ENCODE peak calls at places on chromosomes 2 and 18, in eight cellular contexts. One of them, this sample, is unnamed.

GRCh38 chr2:75846683-75847190 is 136.0 kb upstream of the GCFC2 start:
- DNase-seq in Panc1: no peak
- DNase-seq in psoas muscle: no peak
- DNase-seq in suprapubic skin: no peak
- DNase-seq in endothelial cell: no peak
- DNase-seq in HL-60: no peak
- DNase-seq in retinal pigment epithelial cell: no peak
- DNase-seq in GM10248: no peak
- DNase-seq in this sample: no peak

GRCh38 chr2:9336209-9336533 is 87.2 kb downstream of the ITGB1BP1 start:
- DNase-seq in GM10248: peak; percentile 17
- DNase-seq in psoas muscle: no peak
- DNase-seq in Panc1: no peak
- DNase-seq in endothelial cell: no peak
- DNase-seq in retinal pigment epithelial cell: no peak
- DNase-seq in suprapubic skin: no peak
- DNase-seq in HL-60: no peak
- DNase-seq in this sample: peak; percentile 22

GRCh38 chr2:12754643-12755042 is 37.9 kb downstream of the TRIB2 start:
- DNase-seq in HL-60: no peak
- DNase-seq in GM10248: no peak
- DNase-seq in endothelial cell: no peak
- DNase-seq in retinal pigment epithelial cell: no peak
- DNase-seq in suprapubic skin: no peak
- DNase-seq in Panc1: no peak
- DNase-seq in psoas muscle: no peak
- DNase-seq in this sample: no peak

GRCh38 chr2:222859786-222860726 is 780 bp upstream of the ACSL3 start:
- DNase-seq in psoas muscle: peak; percentile 71
- DNase-seq in endothelial cell: peak; percentile 31
- DNase-seq in suprapubic skin: peak; percentile 79
- DNase-seq in GM10248: no peak
- DNase-seq in HL-60: no peak
- DNase-seq in Panc1: no peak
- DNase-seq in retinal pigment epithelial cell: peak; percentile 46
- DNase-seq in this sample: no peak

GRCh38 chr18:49089049-49089448 is 138.3 kb upstream of the SMAD7 start:
- DNase-seq in GM10248: no peak
- DNase-seq in suprapubic skin: no peak
- DNase-seq in endothelial cell: no peak
- DNase-seq in psoas muscle: no peak
- DNase-seq in retinal pigment epithelial cell: no peak
- DNase-seq in HL-60: no peak
- DNase-seq in Panc1: no peak
- DNase-seq in this sample: no peak

GRCh38 chr2:181962142-181962541 is 23.5 kb upstream of the PPP1R1C start:
- DNase-seq in retinal pigment epithelial cell: no peak
- DNase-seq in suprapubic skin: no peak
- DNase-seq in Panc1: no peak
- DNase-seq in HL-60: no peak
- DNase-seq in endothelial cell: no peak
- DNase-seq in psoas muscle: no peak
- DNase-seq in GM10248: no peak
- DNase-seq in this sample: no peak

GRCh38 chr2:127454595-127455565 is 36.7 kb downstream of the PROC start:
- DNase-seq in HL-60: no peak
- DNase-seq in GM10248: no peak
- DNase-seq in endothelial cell: no peak
- DNase-seq in Panc1: no peak
- DNase-seq in psoas muscle: no peak
- DNase-seq in suprapubic skin: no peak
- DNase-seq in retinal pigment epithelial cell: peak; percentile 74
- DNase-seq in this sample: no peak

GRCh38 chr2:220891405-220891804 is 680.7 kb downstream of the EPHA4 start:
- DNase-seq in Panc1: peak; percentile 47
- DNase-seq in psoas muscle: no peak
- DNase-seq in HL-60: no peak
- DNase-seq in GM10248: no peak
- DNase-seq in retinal pigment epithelial cell: peak; percentile 89
- DNase-seq in endothelial cell: no peak
- DNase-seq in suprapubic skin: no peak
- DNase-seq in this sample: no peak

GRCh38 chr18:2857491-2858063 is 10.8 kb downstream of the EMILIN2 start:
- DNase-seq in Panc1: no peak
- DNase-seq in retinal pigment epithelial cell: no peak
- DNase-seq in HL-60: peak; percentile 76
- DNase-seq in suprapubic skin: peak; percentile 94
- DNase-seq in GM10248: no peak
- DNase-seq in endothelial cell: no peak
- DNase-seq in psoas muscle: peak; percentile 90
- DNase-seq in this sample: no peak

GRCh38 chr2:99462084-99462483 is 27.7 kb downstream of the REV1 start:
- DNase-seq in endothelial cell: no peak
- DNase-seq in suprapubic skin: no peak
- DNase-seq in HL-60: no peak
- DNase-seq in Panc1: no peak
- DNase-seq in retinal pigment epithelial cell: no peak
- DNase-seq in psoas muscle: no peak
- DNase-seq in GM10248: no peak
- DNase-seq in this sample: no peak

GRCh38 chr2:177633111-177633510 is 240.5 kb downstream of the AGPS start:
- DNase-seq in suprapubic skin: no peak
- DNase-seq in GM10248: no peak
- DNase-seq in retinal pigment epithelial cell: no peak
- DNase-seq in Panc1: no peak
- DNase-seq in endothelial cell: no peak
- DNase-seq in HL-60: no peak
- DNase-seq in psoas muscle: no peak
- DNase-seq in this sample: no peak

GRCh38 chr2:166388488-166389070 is 12.8 kb upstream of the SCN9A start:
- DNase-seq in HL-60: no peak
- DNase-seq in endothelial cell: peak; percentile 36
- DNase-seq in suprapubic skin: no peak
- DNase-seq in retinal pigment epithelial cell: no peak
- DNase-seq in Panc1: no peak
- DNase-seq in psoas muscle: no peak
- DNase-seq in GM10248: no peak
- DNase-seq in this sample: no peak

GRCh38 chr2:199488772-199489400 is 31.1 kb upstream of the SATB2 start:
- DNase-seq in suprapubic skin: no peak
- DNase-seq in endothelial cell: peak; percentile 83
- DNase-seq in GM10248: peak; percentile 67
- DNase-seq in psoas muscle: peak; percentile 57
- DNase-seq in Panc1: no peak
- DNase-seq in retinal pigment epithelial cell: peak; percentile 5
- DNase-seq in HL-60: peak; percentile 20
- DNase-seq in this sample: peak; percentile 65

GRCh38 chr2:53445376-53446072 is 322.1 kb upstream of the CHAC2 start:
- DNase-seq in suprapubic skin: no peak
- DNase-seq in endothelial cell: no peak
- DNase-seq in GM10248: no peak
- DNase-seq in Panc1: no peak
- DNase-seq in retinal pigment epithelial cell: no peak
- DNase-seq in HL-60: no peak
- DNase-seq in psoas muscle: no peak
- DNase-seq in this sample: no peak

GRCh38 chr18:13375302-13376255 is 157.0 kb downstream of the LDLRAD4 start:
- DNase-seq in suprapubic skin: peak; percentile 88
- DNase-seq in retinal pigment epithelial cell: peak; percentile 63
- DNase-seq in GM10248: peak; percentile 84
- DNase-seq in HL-60: no peak
- DNase-seq in endothelial cell: no peak
- DNase-seq in Panc1: peak; percentile 5
- DNase-seq in psoas muscle: peak; percentile 84
- DNase-seq in this sample: peak; percentile 88

GRCh38 chr2:2901384-2902345 is 476.0 kb downstream of the EIPR1 start:
- DNase-seq in HL-60: no peak
- DNase-seq in retinal pigment epithelial cell: no peak
- DNase-seq in psoas muscle: no peak
- DNase-seq in Panc1: no peak
- DNase-seq in GM10248: peak; percentile 69
- DNase-seq in endothelial cell: no peak
- DNase-seq in suprapubic skin: no peak
- DNase-seq in this sample: peak; percentile 69

GRCh38 chr2:80329491-80329890 is 24.9 kb upstream of the LRRTM1 start:
- DNase-seq in GM10248: no peak
- DNase-seq in Panc1: no peak
- DNase-seq in psoas muscle: no peak
- DNase-seq in endothelial cell: no peak
- DNase-seq in HL-60: no peak
- DNase-seq in retinal pigment epithelial cell: no peak
- DNase-seq in suprapubic skin: no peak
- DNase-seq in this sample: no peak

DNA sequence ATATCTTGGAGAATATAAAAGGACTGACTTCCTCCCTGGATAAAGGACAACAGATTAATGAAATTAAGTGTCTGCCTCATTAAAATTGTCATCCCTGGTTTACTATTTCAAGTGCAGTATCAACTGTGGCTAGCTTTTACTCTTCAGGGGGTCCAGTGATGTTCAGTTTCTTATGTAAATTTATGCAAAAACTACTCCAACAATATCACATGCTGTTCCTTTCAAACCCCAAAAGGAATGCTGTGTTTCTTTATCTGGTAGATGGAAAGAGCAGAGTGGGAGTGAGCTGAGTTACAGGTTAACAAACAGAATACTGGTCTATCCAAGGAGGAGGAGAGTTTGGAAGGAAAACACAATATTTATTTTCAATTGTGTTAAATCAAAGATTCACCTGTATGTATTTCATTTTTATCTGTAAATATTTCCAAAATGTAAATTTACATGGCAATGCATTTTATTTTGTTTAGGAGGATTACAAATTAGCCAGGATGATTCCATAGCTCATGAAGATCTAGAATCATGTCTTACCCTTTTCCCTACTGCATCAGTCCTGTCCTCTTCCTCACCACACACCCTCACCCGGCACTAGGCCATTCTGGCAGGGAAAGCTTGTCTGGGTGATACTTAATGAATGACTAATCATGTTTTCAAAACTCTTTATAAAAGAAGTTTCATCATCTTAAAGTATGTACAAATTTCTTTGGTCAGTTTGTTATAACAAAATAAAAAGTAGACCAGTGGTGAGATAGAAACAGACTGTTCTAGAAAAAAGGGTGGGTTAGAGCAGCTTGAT is 283.5 kb upstream of the VWC2L start:
- DNase-seq in HL-60: no peak
- DNase-seq in endothelial cell: no peak
- DNase-seq in Panc1: no peak
- DNase-seq in psoas muscle: peak; percentile 60
- DNase-seq in GM10248: no peak
- DNase-seq in suprapubic skin: peak; percentile 75
- DNase-seq in retinal pigment epithelial cell: no peak
- DNase-seq in this sample: no peak
- TF ChIP-seq CTCF in HL-60: no peak
- TF ChIP-seq CTCF in endothelial cell: no peak
- TF ChIP-seq CTCF in Panc1: no peak
- TF ChIP-seq CTCF in psoas muscle: no peak
- TF ChIP-seq CTCF in GM10248: no peak
- TF ChIP-seq CTCF in suprapubic skin: no peak
- TF ChIP-seq CTCF in retinal pigment epithelial cell: no peak
- TF ChIP-seq CTCF in this sample: no peak

DNA sequence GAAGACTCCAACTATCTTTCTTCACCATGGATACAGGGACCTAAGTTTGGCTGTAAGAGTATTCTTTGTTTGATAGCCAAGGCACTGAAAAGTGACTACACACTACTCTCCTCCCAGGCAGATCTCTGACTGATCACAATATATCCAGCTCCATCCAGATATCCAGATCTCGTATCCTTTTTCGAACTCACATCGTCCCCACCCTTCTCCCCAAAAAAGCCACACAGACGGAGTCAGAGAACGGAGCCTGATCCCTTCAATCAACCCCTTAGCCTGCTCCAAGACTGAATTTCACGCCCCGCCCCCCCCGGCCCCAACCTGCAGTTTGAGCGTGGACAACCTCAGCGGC is 533 bp downstream of the DHX57 start:
- DNase-seq in Panc1: no peak
- DNase-seq in GM10248: peak; percentile 27
- DNase-seq in suprapubic skin: no peak
- DNase-seq in retinal pigment epithelial cell: no peak
- DNase-seq in psoas muscle: no peak
- DNase-seq in endothelial cell: no peak
- DNase-seq in HL-60: no peak
- DNase-seq in this sample: no peak
- TF ChIP-seq CTCF in Panc1: no peak
- TF ChIP-seq CTCF in GM10248: no peak
- TF ChIP-seq CTCF in suprapubic skin: no peak
- TF ChIP-seq CTCF in retinal pigment epithelial cell: no peak
- TF ChIP-seq CTCF in psoas muscle: no peak
- TF ChIP-seq CTCF in endothelial cell: no peak
- TF ChIP-seq CTCF in HL-60: no peak
- TF ChIP-seq CTCF in this sample: no peak

GRCh38 chr2:240556553-240557100 is 1.2 kb downstream of the ANKMY1 start:
- DNase-seq in retinal pigment epithelial cell: no peak
- DNase-seq in psoas muscle: peak; percentile 59
- DNase-seq in HL-60: no peak
- DNase-seq in endothelial cell: peak; percentile 73
- DNase-seq in suprapubic skin: peak; percentile 62
- DNase-seq in Panc1: no peak
- DNase-seq in GM10248: peak; percentile 71
- DNase-seq in this sample: peak; percentile 73
- TF ChIP-seq CTCF in retinal pigment epithelial cell: peak; percentile 74
- TF ChIP-seq CTCF in psoas muscle: no peak
- TF ChIP-seq CTCF in HL-60: peak; percentile 31
- TF ChIP-seq CTCF in endothelial cell: peak; percentile 62
- TF ChIP-seq CTCF in suprapubic skin: peak; percentile 47
- TF ChIP-seq CTCF in Panc1: peak; percentile 90
- TF ChIP-seq CTCF in GM10248: peak; percentile 42
- TF ChIP-seq CTCF in this sample: peak; percentile 52

GRCh38 chr2:106097370-106098000 is 96.6 kb downstream of the UXS1 start:
- DNase-seq in retinal pigment epithelial cell: no peak
- DNase-seq in Panc1: no peak
- DNase-seq in psoas muscle: no peak
- DNase-seq in endothelial cell: no peak
- DNase-seq in suprapubic skin: no peak
- DNase-seq in GM10248: no peak
- DNase-seq in HL-60: no peak
- DNase-seq in this sample: no peak

GRCh38 chr2:106096446-106097369 is 97.4 kb downstream of the UXS1 start:
- DNase-seq in HL-60: no peak
- DNase-seq in endothelial cell: no peak
- DNase-seq in Panc1: no peak
- DNase-seq in psoas muscle: no peak
- DNase-seq in GM10248: no peak
- DNase-seq in retinal pigment epithelial cell: no peak
- DNase-seq in suprapubic skin: no peak
- DNase-seq in this sample: no peak

GRCh38 chr2:106099691-106100090 is 94.4 kb downstream of the UXS1 start:
- DNase-seq in suprapubic skin: no peak
- DNase-seq in retinal pigment epithelial cell: no peak
- DNase-seq in endothelial cell: no peak
- DNase-seq in psoas muscle: no peak
- DNase-seq in Panc1: no peak
- DNase-seq in GM10248: no peak
- DNase-seq in HL-60: no peak
- DNase-seq in this sample: no peak

GRCh38 chr2:106098664-106099063 is 95.4 kb downstream of the UXS1 start:
- DNase-seq in psoas muscle: no peak
- DNase-seq in GM10248: no peak
- DNase-seq in retinal pigment epithelial cell: no peak
- DNase-seq in endothelial cell: no peak
- DNase-seq in Panc1: no peak
- DNase-seq in suprapubic skin: no peak
- DNase-seq in HL-60: no peak
- DNase-seq in this sample: no peak

GRCh38 chr2:106098081-106098480 is 96.0 kb downstream of the UXS1 start:
- DNase-seq in HL-60: no peak
- DNase-seq in retinal pigment epithelial cell: no peak
- DNase-seq in psoas muscle: no peak
- DNase-seq in Panc1: no peak
- DNase-seq in GM10248: no peak
- DNase-seq in suprapubic skin: no peak
- DNase-seq in endothelial cell: peak; percentile 31
- DNase-seq in this sample: no peak
- TF ChIP-seq CTCF in HL-60: no peak
- TF ChIP-seq CTCF in retinal pigment epithelial cell: peak; percentile 54
- TF ChIP-seq CTCF in psoas muscle: peak; percentile 15
- TF ChIP-seq CTCF in Panc1: peak; percentile 51
- TF ChIP-seq CTCF in GM10248: peak; percentile 43
- TF ChIP-seq CTCF in suprapubic skin: no peak
- TF ChIP-seq CTCF in endothelial cell: peak; percentile 46
- TF ChIP-seq CTCF in this sample: peak; percentile 12

This sample was measured in GM13976.